ENCODE peak calls at places on chromosomes 3 and 15, in five cellular contexts. One of them, this sample, is unnamed.

GRCh38 chr3:31980530-31981205 is 394 bp downstream of the OSBPL10 start:
- DNase-seq in CD4-positive, alpha-beta T cell: peak
- DNase-seq in NCI-H1436: peak
- DNase-seq in activated CD4-positive, alpha-beta T cell treated with anti-CD3 and anti-CD28 coated beads, Interleukin-2, amount 50 U/mL, for 1 hour: peak
- DNase-seq in KG1: no peak
- DNase-seq in this sample: no peak

GRCh38 chr3:136023264-136023978 is 57.9 kb downstream of the PPP2R3A start:
- DNase-seq in CD4-positive, alpha-beta T cell: no peak
- DNase-seq in NCI-H1436: no peak
- DNase-seq in activated CD4-positive, alpha-beta T cell treated with anti-CD3 and anti-CD28 coated beads, Interleukin-2, amount 50 U/mL, for 1 hour: no peak
- DNase-seq in KG1: no peak
- DNase-seq in this sample: no peak

GRCh38 chr15:58340176-58340575 is 91.6 kb upstream of the LIPC start:
- DNase-seq in CD4-positive, alpha-beta T cell: no peak
- DNase-seq in NCI-H1436: no peak
- DNase-seq in activated CD4-positive, alpha-beta T cell treated with anti-CD3 and anti-CD28 coated beads, Interleukin-2, amount 50 U/mL, for 1 hour: no peak
- DNase-seq in KG1: no peak
- DNase-seq in this sample: no peak

GRCh38 chr3:115693868-115694267 is 70.6 kb downstream of the GAP43 start:
- DNase-seq in CD4-positive, alpha-beta T cell: no peak
- DNase-seq in NCI-H1436: no peak
- DNase-seq in activated CD4-positive, alpha-beta T cell treated with anti-CD3 and anti-CD28 coated beads, Interleukin-2, amount 50 U/mL, for 1 hour: no peak
- DNase-seq in KG1: no peak
- DNase-seq in this sample: no peak

GRCh38 chr3:194938845-194939531 is 253.3 kb downstream of the FAM43A start:
- DNase-seq in CD4-positive, alpha-beta T cell: no peak
- DNase-seq in NCI-H1436: no peak
- DNase-seq in activated CD4-positive, alpha-beta T cell treated with anti-CD3 and anti-CD28 coated beads, Interleukin-2, amount 50 U/mL, for 1 hour: no peak
- DNase-seq in KG1: no peak
- DNase-seq in this sample: no peak

GRCh38 chr3:99620077-99620476 is 18.3 kb upstream of the COL8A1 start:
- DNase-seq in CD4-positive, alpha-beta T cell: no peak
- DNase-seq in NCI-H1436: no peak
- DNase-seq in activated CD4-positive, alpha-beta T cell treated with anti-CD3 and anti-CD28 coated beads, Interleukin-2, amount 50 U/mL, for 1 hour: no peak
- DNase-seq in KG1: no peak
- DNase-seq in this sample: no peak

GRCh38 chr3:9408061-9408460 is 10.6 kb downstream of the SETD5 start:
- DNase-seq in CD4-positive, alpha-beta T cell: no peak
- DNase-seq in NCI-H1436: no peak
- DNase-seq in activated CD4-positive, alpha-beta T cell treated with anti-CD3 and anti-CD28 coated beads, Interleukin-2, amount 50 U/mL, for 1 hour: no peak
- DNase-seq in KG1: no peak
- DNase-seq in this sample: no peak

GRCh38 chr3:40042752-40043443 is 233.5 kb downstream of the MYRIP start:
- DNase-seq in CD4-positive, alpha-beta T cell: no peak
- DNase-seq in NCI-H1436: no peak
- DNase-seq in activated CD4-positive, alpha-beta T cell treated with anti-CD3 and anti-CD28 coated beads, Interleukin-2, amount 50 U/mL, for 1 hour: no peak
- DNase-seq in KG1: no peak
- DNase-seq in this sample: no peak

GRCh38 chr3:186365202-186365974 is 3.4 kb upstream of the DGKG start:
- DNase-seq in CD4-positive, alpha-beta T cell: no peak
- DNase-seq in NCI-H1436: no peak
- DNase-seq in activated CD4-positive, alpha-beta T cell treated with anti-CD3 and anti-CD28 coated beads, Interleukin-2, amount 50 U/mL, for 1 hour: no peak
- DNase-seq in KG1: peak
- DNase-seq in this sample: no peak

GRCh38 chr3:99409961-99410360 is 228.4 kb upstream of the COL8A1 start:
- DNase-seq in CD4-positive, alpha-beta T cell: no peak
- DNase-seq in NCI-H1436: no peak
- DNase-seq in activated CD4-positive, alpha-beta T cell treated with anti-CD3 and anti-CD28 coated beads, Interleukin-2, amount 50 U/mL, for 1 hour: no peak
- DNase-seq in KG1: no peak
- DNase-seq in this sample: no peak

GRCh38 chr15:36407647-36408046 is 171.8 kb upstream of the CDIN1 start:
- DNase-seq in CD4-positive, alpha-beta T cell: no peak
- DNase-seq in NCI-H1436: no peak
- DNase-seq in activated CD4-positive, alpha-beta T cell treated with anti-CD3 and anti-CD28 coated beads, Interleukin-2, amount 50 U/mL, for 1 hour: no peak
- DNase-seq in KG1: no peak
- DNase-seq in this sample: no peak

GRCh38 chr3:179036626-179037300 is 34.8 kb downstream of the ZMAT3 start:
- DNase-seq in CD4-positive, alpha-beta T cell: no peak
- DNase-seq in NCI-H1436: no peak
- DNase-seq in activated CD4-positive, alpha-beta T cell treated with anti-CD3 and anti-CD28 coated beads, Interleukin-2, amount 50 U/mL, for 1 hour: no peak
- DNase-seq in KG1: no peak
- DNase-seq in this sample: no peak

GRCh38 chr3:14640157-14640562 is 11.4 kb upstream of the CCDC174 start:
- DNase-seq in CD4-positive, alpha-beta T cell: no peak
- DNase-seq in NCI-H1436: no peak
- DNase-seq in activated CD4-positive, alpha-beta T cell treated with anti-CD3 and anti-CD28 coated beads, Interleukin-2, amount 50 U/mL, for 1 hour: no peak
- DNase-seq in KG1: no peak
- DNase-seq in this sample: no peak

GRCh38 chr15:66415321-66415720 is 28.6 kb downstream of the MAP2K1 start:
- DNase-seq in CD4-positive, alpha-beta T cell: no peak
- DNase-seq in NCI-H1436: no peak
- DNase-seq in activated CD4-positive, alpha-beta T cell treated with anti-CD3 and anti-CD28 coated beads, Interleukin-2, amount 50 U/mL, for 1 hour: no peak
- DNase-seq in KG1: no peak
- DNase-seq in this sample: no peak

GRCh38 chr15:62390793-62391543 is 225.9 kb upstream of the C2CD4B start:
- DNase-seq in CD4-positive, alpha-beta T cell: no peak
- DNase-seq in NCI-H1436: no peak
- DNase-seq in activated CD4-positive, alpha-beta T cell treated with anti-CD3 and anti-CD28 coated beads, Interleukin-2, amount 50 U/mL, for 1 hour: peak
- DNase-seq in KG1: no peak
- DNase-seq in this sample: no peak

GRCh38 chr3:161957467-161957866 is 460.9 kb downstream of the OTOL1 start:
- DNase-seq in CD4-positive, alpha-beta T cell: no peak
- DNase-seq in NCI-H1436: no peak
- DNase-seq in activated CD4-positive, alpha-beta T cell treated with anti-CD3 and anti-CD28 coated beads, Interleukin-2, amount 50 U/mL, for 1 hour: no peak
- DNase-seq in KG1: no peak
- DNase-seq in this sample: no peak

GRCh38 chr3:64796597-64796996 is 108.8 kb upstream of the ADAMTS9 start:
- DNase-seq in CD4-positive, alpha-beta T cell: no peak
- DNase-seq in NCI-H1436: no peak
- DNase-seq in activated CD4-positive, alpha-beta T cell treated with anti-CD3 and anti-CD28 coated beads, Interleukin-2, amount 50 U/mL, for 1 hour: no peak
- DNase-seq in KG1: peak
- DNase-seq in this sample: no peak

GRCh38 chr15:100438570-100438969 is 90.2 kb downstream of the CERS3 start:
- DNase-seq in CD4-positive, alpha-beta T cell: peak
- DNase-seq in NCI-H1436: peak
- DNase-seq in activated CD4-positive, alpha-beta T cell treated with anti-CD3 and anti-CD28 coated beads, Interleukin-2, amount 50 U/mL, for 1 hour: peak
- DNase-seq in KG1: peak
- DNase-seq in this sample: no peak

GRCh38 chr15:70492240-70493177 is 270.8 kb downstream of the UACA start:
- DNase-seq in CD4-positive, alpha-beta T cell: peak
- DNase-seq in NCI-H1436: no peak
- DNase-seq in activated CD4-positive, alpha-beta T cell treated with anti-CD3 and anti-CD28 coated beads, Interleukin-2, amount 50 U/mL, for 1 hour: peak
- DNase-seq in KG1: peak
- DNase-seq in this sample: peak

GRCh38 chr15:78540955-78541743 is 905 bp downstream of the PSMA4 start:
- DNase-seq in CD4-positive, alpha-beta T cell: no peak
- DNase-seq in NCI-H1436: no peak
- DNase-seq in activated CD4-positive, alpha-beta T cell treated with anti-CD3 and anti-CD28 coated beads, Interleukin-2, amount 50 U/mL, for 1 hour: no peak
- DNase-seq in KG1: no peak
- DNase-seq in this sample: no peak

GRCh38 chr3:32180151-32180850 is 58.2 kb upstream of the CMTM8 start:
- DNase-seq in CD4-positive, alpha-beta T cell: no peak
- DNase-seq in NCI-H1436: no peak
- DNase-seq in activated CD4-positive, alpha-beta T cell treated with anti-CD3 and anti-CD28 coated beads, Interleukin-2, amount 50 U/mL, for 1 hour: no peak
- DNase-seq in KG1: no peak
- DNase-seq in this sample: no peak

GRCh38 chr3:184688872-184689271 is 23.0 kb downstream of the MAGEF1 start:
- DNase-seq in CD4-positive, alpha-beta T cell: no peak
- DNase-seq in NCI-H1436: no peak
- DNase-seq in activated CD4-positive, alpha-beta T cell treated with anti-CD3 and anti-CD28 coated beads, Interleukin-2, amount 50 U/mL, for 1 hour: no peak
- DNase-seq in KG1: no peak
- DNase-seq in this sample: no peak

GRCh38 chr15:73941871-73942635 is 15.8 kb downstream of the LOXL1 start:
- DNase-seq in CD4-positive, alpha-beta T cell: peak
- DNase-seq in NCI-H1436: no peak
- DNase-seq in activated CD4-positive, alpha-beta T cell treated with anti-CD3 and anti-CD28 coated beads, Interleukin-2, amount 50 U/mL, for 1 hour: no peak
- DNase-seq in KG1: no peak
- DNase-seq in this sample: no peak

GRCh38 chr15:68471552-68471951 is 39.6 kb upstream of the ITGA11 start:
- DNase-seq in CD4-positive, alpha-beta T cell: no peak
- DNase-seq in NCI-H1436: no peak
- DNase-seq in activated CD4-positive, alpha-beta T cell treated with anti-CD3 and anti-CD28 coated beads, Interleukin-2, amount 50 U/mL, for 1 hour: no peak
- DNase-seq in KG1: no peak
- DNase-seq in this sample: no peak

GRCh38 chr3:13011369-13012227 is 61.6 kb downstream of the IQSEC1 start:
- DNase-seq in CD4-positive, alpha-beta T cell: peak
- DNase-seq in NCI-H1436: no peak
- DNase-seq in activated CD4-positive, alpha-beta T cell treated with anti-CD3 and anti-CD28 coated beads, Interleukin-2, amount 50 U/mL, for 1 hour: peak
- DNase-seq in KG1: no peak
- DNase-seq in this sample: peak

GRCh38 chr3:185552358-185552877 is at the start of gene LIPH:
- DNase-seq in CD4-positive, alpha-beta T cell: no peak
- DNase-seq in NCI-H1436: peak
- DNase-seq in activated CD4-positive, alpha-beta T cell treated with anti-CD3 and anti-CD28 coated beads, Interleukin-2, amount 50 U/mL, for 1 hour: no peak
- DNase-seq in KG1: no peak
- DNase-seq in this sample: no peak

GRCh38 chr3:141830508-141830907 is 45.9 kb upstream of the ATP1B3 start:
- DNase-seq in CD4-positive, alpha-beta T cell: no peak
- DNase-seq in NCI-H1436: no peak
- DNase-seq in activated CD4-positive, alpha-beta T cell treated with anti-CD3 and anti-CD28 coated beads, Interleukin-2, amount 50 U/mL, for 1 hour: no peak
- DNase-seq in KG1: no peak
- DNase-seq in this sample: no peak

GRCh38 chr15:100763764-100764750 is 115.6 kb upstream of the ALDH1A3 start:
- DNase-seq in CD4-positive, alpha-beta T cell: no peak
- DNase-seq in NCI-H1436: no peak
- DNase-seq in activated CD4-positive, alpha-beta T cell treated with anti-CD3 and anti-CD28 coated beads, Interleukin-2, amount 50 U/mL, for 1 hour: no peak
- DNase-seq in KG1: no peak
- DNase-seq in this sample: peak

GRCh38 chr15:89888214-89888804 is 5.5 kb downstream of the AP3S2 start:
- DNase-seq in CD4-positive, alpha-beta T cell: no peak
- DNase-seq in NCI-H1436: no peak
- DNase-seq in activated CD4-positive, alpha-beta T cell treated with anti-CD3 and anti-CD28 coated beads, Interleukin-2, amount 50 U/mL, for 1 hour: no peak
- DNase-seq in KG1: peak
- DNase-seq in this sample: no peak

GRCh38 chr3:46713898-46714552 is 3.6 kb downstream of the PRSS50 start:
- DNase-seq in CD4-positive, alpha-beta T cell: no peak
- DNase-seq in NCI-H1436: no peak
- DNase-seq in activated CD4-positive, alpha-beta T cell treated with anti-CD3 and anti-CD28 coated beads, Interleukin-2, amount 50 U/mL, for 1 hour: no peak
- DNase-seq in KG1: no peak
- DNase-seq in this sample: no peak

GRCh38 chr3:56990295-56991015 is 70.0 kb upstream of the SPATA12 start:
- DNase-seq in CD4-positive, alpha-beta T cell: no peak
- DNase-seq in NCI-H1436: no peak
- DNase-seq in activated CD4-positive, alpha-beta T cell treated with anti-CD3 and anti-CD28 coated beads, Interleukin-2, amount 50 U/mL, for 1 hour: no peak
- DNase-seq in KG1: no peak
- DNase-seq in this sample: no peak

GRCh38 chr15:47678047-47678446 is 39.3 kb upstream of the SEMA6D start:
- DNase-seq in CD4-positive, alpha-beta T cell: no peak
- DNase-seq in NCI-H1436: no peak
- DNase-seq in activated CD4-positive, alpha-beta T cell treated with anti-CD3 and anti-CD28 coated beads, Interleukin-2, amount 50 U/mL, for 1 hour: no peak
- DNase-seq in KG1: no peak
- DNase-seq in this sample: no peak

GRCh38 chr15:74847462-74847861 is 4.5 kb upstream of the ULK3 start:
- DNase-seq in CD4-positive, alpha-beta T cell: no peak
- DNase-seq in NCI-H1436: no peak
- DNase-seq in activated CD4-positive, alpha-beta T cell treated with anti-CD3 and anti-CD28 coated beads, Interleukin-2, amount 50 U/mL, for 1 hour: no peak
- DNase-seq in KG1: no peak
- DNase-seq in this sample: no peak

GRCh38 chr3:139764936-139765335 is 87.2 kb upstream of the NMNAT3 start:
- DNase-seq in CD4-positive, alpha-beta T cell: no peak
- DNase-seq in NCI-H1436: no peak
- DNase-seq in activated CD4-positive, alpha-beta T cell treated with anti-CD3 and anti-CD28 coated beads, Interleukin-2, amount 50 U/mL, for 1 hour: no peak
- DNase-seq in KG1: no peak
- DNase-seq in this sample: no peak

This sample was measured in CD8-positive, alpha-beta T cell.